ENCODE peak calls at places on chromosomes 6 and 20, in five cellular contexts. B, Z, Q, P and D are unnamed samples.

GRCh38 chr6:31304683-31305082 is 32.8 kb upstream of the HLA-C start:
- DNase-seq in P (no peak), Z (no peak), Q (no peak), B (no peak), D (no peak)

GRCh38 chr20:41702647-41703046 is 84.5 kb upstream of the CHD6 start:
- DNase-seq in Z (no peak), B (no peak), Q (no peak), P (no peak), D (no peak)

GRCh38 chr6:26254666-26255176 is 110.3 kb upstream of the BTN3A2 start:
- DNase-seq in Z (no peak), P (no peak), Q (no peak), B (no peak), D (no peak)

GRCh38 chr6:143271024-143271423 is 179.5 kb downstream of the ADAT2 start:
- DNase-seq in B (no peak), Z (peak), Q (peak), P (no peak), D (no peak)

GRCh38 chr6:42020967-42021366 is 29.4 kb upstream of the TAF8 start:
- DNase-seq in Z (no peak), B (no peak), Q (no peak), P (no peak), D (no peak)

GRCh38 chr6:168514216-168514615 is 73.2 kb downstream of the SMOC2 start:
- DNase-seq in B (no peak), Z (no peak), P (no peak), Q (peak), D (no peak)

GRCh38 chr20:53517146-53517545 is 76.5 kb downstream of the ZNF217 start:
- DNase-seq in P (no peak), Z (peak), B (no peak), Q (no peak), D (no peak)

GRCh38 chr6:145715426-145715825 is 19.9 kb downstream of the EPM2A start:
- DNase-seq in Z (no peak), B (no peak), Q (no peak), P (no peak), D (no peak)

GRCh38 chr20:57792386-57793095 is 82.7 kb upstream of the PMEPA1 start:
- DNase-seq in Q (no peak), B (no peak), P (no peak), Z (no peak), D (no peak)

GRCh38 chr20:45953672-45954071 is 18.3 kb downstream of the ZNF335 start:
- DNase-seq in Q (no peak), B (no peak), Z (no peak), P (no peak), D (no peak)

GRCh38 chr6:104953410-104953953 is 3.4 kb upstream of the LIN28B start:
- DNase-seq in B (no peak), P (peak), Z (no peak), Q (no peak), D (no peak)

GRCh38 chr20:55632592-55632991 is 372.7 kb downstream of the CBLN4 start:
- DNase-seq in Z (no peak), Q (no peak), P (no peak), B (no peak), D (no peak)

GRCh38 chr6:145241039-145241438 is 494.3 kb downstream of the EPM2A start:
- DNase-seq in Z (peak), P (no peak), Q (no peak), B (no peak), D (peak)

GRCh38 chr6:113854531-113855499 is 2.3 kb upstream of the MARCKS start:
- DNase-seq in P (peak), Z (peak), B (no peak), Q (peak), D (peak)

GRCh38 chr6:108578595-108579038 is 17.9 kb downstream of the FOXO3 start:
- DNase-seq in P (peak), Q (no peak), Z (no peak), B (no peak), D (no peak)

GRCh38 chr6:104943781-104944180 is 13.1 kb upstream of the LIN28B start:
- DNase-seq in Z (no peak), B (no peak), P (peak), Q (no peak), D (no peak)

GRCh38 chr20:11497543-11497942 is 420.1 kb upstream of the BTBD3 start:
- DNase-seq in B (no peak), Z (no peak), P (no peak), Q (no peak), D (no peak)

GRCh38 chr6:97282238-97282725 is 734 bp downstream of the MMS22L start:
- DNase-seq in P (peak), B (no peak), Q (peak), Z (peak), D (peak)

GRCh38 chr20:41534842-41535241 is 83.3 kb downstream of the CHD6 start:
- DNase-seq in P (peak), Q (no peak), Z (no peak), B (no peak), D (no peak)

GRCh38 chr6:5671162-5671561 is 335.6 kb downstream of the NRN1 start:
- DNase-seq in B (no peak), Z (peak), Q (no peak), P (peak), D (no peak)

GRCh38 chr20:49563015-49563980 is 4.6 kb downstream of the PTGIS start:
- DNase-seq in Q (no peak), B (no peak), Z (no peak), P (no peak), D (no peak)

GRCh38 chr20:3235661-3236324 is 3.2 kb downstream of the SLC4A11 start:
- DNase-seq in P (no peak), B (no peak), Q (no peak), Z (no peak), D (no peak)

GRCh38 chr6:82836022-82836575 is 229.5 kb downstream of the UBE3D start:
- DNase-seq in B (no peak), Z (no peak), P (peak), Q (no peak), D (no peak)

GRCh38 chr6:30101939-30102700 is 10.8 kb downstream of the TRIM31 start:
- DNase-seq in B (no peak), P (peak), Q (peak), Z (peak), D (peak)

GRCh38 chr6:111980168-111980567 is 73.7 kb upstream of the CCN6 start:
- DNase-seq in Z (no peak), Q (no peak), B (no peak), P (no peak), D (no peak)

GRCh38 chr6:28643017-28643740 is 117.5 kb downstream of the GPX5 start:
- DNase-seq in Z (peak), B (peak), Q (peak), P (peak), D (no peak)

GRCh38 chr6:89145461-89145961 is 344 bp upstream of the PM20D2 start:
- DNase-seq in P (no peak), B (peak), Z (no peak), Q (peak), D (peak)

GRCh38 chr6:108501559-108501958 is 59.2 kb upstream of the FOXO3 start:
- DNase-seq in Q (no peak), B (no peak), Z (no peak), P (no peak), D (no peak)

GRCh38 chr6:1424306-1424927 is 35.0 kb downstream of the FOXF2 start:
- DNase-seq in P (peak), B (no peak), Q (peak), Z (peak), D (peak)

GRCh38 chr6:72084992-72085569 is 198.7 kb downstream of the RIMS1 start:
- DNase-seq in B (no peak), P (no peak), Q (no peak), Z (no peak), D (no peak)

GRCh38 chr6:9896806-9897205 is 518.1 kb downstream of the TFAP2A start:
- DNase-seq in P (no peak), B (no peak), Z (no peak), Q (no peak), D (no peak)

GRCh38 chr6:160055378-160055777 is 66.2 kb upstream of the SLC22A1 start:
- DNase-seq in P (no peak), Z (no peak), Q (no peak), B (no peak), D (no peak)

GRCh38 chr6:5525209-5525608 is 263.9 kb downstream of the FARS2 start:
- DNase-seq in P (no peak), Q (no peak), B (no peak), Z (no peak), D (no peak)

GRCh38 chr20:36975085-36975829 is 23.7 kb upstream of the SAMHD1 start:
- DNase-seq in Q (no peak), B (no peak), P (no peak), Z (no peak), D (no peak)

GRCh38 chr6:11085758-11086435 is 7.7 kb upstream of the SMIM13 start:
- DNase-seq in P (no peak), B (no peak), Q (no peak), Z (no peak), D (no peak)

DNA sequence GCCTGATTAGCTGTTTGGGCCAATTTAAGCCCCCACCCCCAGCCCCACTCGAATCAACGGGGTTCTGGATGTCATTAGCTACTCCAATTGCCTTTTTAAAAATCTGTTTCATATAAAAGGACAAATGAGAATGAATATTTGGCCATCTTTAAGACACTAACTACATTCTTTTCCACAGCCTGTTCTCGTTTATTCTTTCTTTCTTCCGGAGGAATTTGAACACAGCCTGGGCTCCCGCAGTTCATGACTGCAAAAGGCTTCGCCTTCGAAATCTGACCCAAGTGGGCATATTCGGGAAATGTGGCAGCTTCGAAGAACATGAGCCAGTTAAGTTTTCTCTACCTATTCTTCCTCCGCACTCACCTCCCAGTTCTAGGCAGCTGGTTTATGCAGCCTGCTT is 49.4 kb upstream of the NFATC2 start:
- DNase-seq in Z (no peak), B (no peak), P (no peak), Q (no peak), D (no peak)
- TF ChIP-seq USF2 in Z (no peak), B (no peak), P (no peak), Q (no peak), D (no peak)

GRCh38 chr20:40286991-40287531 is 402.0 kb downstream of the MAFB start:
- DNase-seq in P (no peak), B (no peak), Z (no peak), Q (peak), D (no peak)
- TF ChIP-seq SMC3 in P (no peak), B (no peak), Z (no peak), Q (peak), D (no peak)

GRCh38 chr20:34720266-34720665 is 16.1 kb downstream of the TP53INP2 start:
- DNase-seq in B (no peak), Z (no peak), Q (no peak), P (no peak), D (no peak)

GRCh38 chr20:34713194-34713943 is 9.2 kb downstream of the TP53INP2 start:
- DNase-seq in Z (peak), B (peak), Q (peak), P (peak), D (peak)

GRCh38 chr20:34715384-34715783 is 11.2 kb downstream of the TP53INP2 start:
- DNase-seq in Z (no peak), B (no peak), Q (no peak), P (no peak), D (no peak)

GRCh38 chr20:34716921-34717229 is 12.7 kb downstream of the TP53INP2 start:
- DNase-seq in B (no peak), Q (no peak), Z (no peak), P (no peak), D (no peak)

DNA sequence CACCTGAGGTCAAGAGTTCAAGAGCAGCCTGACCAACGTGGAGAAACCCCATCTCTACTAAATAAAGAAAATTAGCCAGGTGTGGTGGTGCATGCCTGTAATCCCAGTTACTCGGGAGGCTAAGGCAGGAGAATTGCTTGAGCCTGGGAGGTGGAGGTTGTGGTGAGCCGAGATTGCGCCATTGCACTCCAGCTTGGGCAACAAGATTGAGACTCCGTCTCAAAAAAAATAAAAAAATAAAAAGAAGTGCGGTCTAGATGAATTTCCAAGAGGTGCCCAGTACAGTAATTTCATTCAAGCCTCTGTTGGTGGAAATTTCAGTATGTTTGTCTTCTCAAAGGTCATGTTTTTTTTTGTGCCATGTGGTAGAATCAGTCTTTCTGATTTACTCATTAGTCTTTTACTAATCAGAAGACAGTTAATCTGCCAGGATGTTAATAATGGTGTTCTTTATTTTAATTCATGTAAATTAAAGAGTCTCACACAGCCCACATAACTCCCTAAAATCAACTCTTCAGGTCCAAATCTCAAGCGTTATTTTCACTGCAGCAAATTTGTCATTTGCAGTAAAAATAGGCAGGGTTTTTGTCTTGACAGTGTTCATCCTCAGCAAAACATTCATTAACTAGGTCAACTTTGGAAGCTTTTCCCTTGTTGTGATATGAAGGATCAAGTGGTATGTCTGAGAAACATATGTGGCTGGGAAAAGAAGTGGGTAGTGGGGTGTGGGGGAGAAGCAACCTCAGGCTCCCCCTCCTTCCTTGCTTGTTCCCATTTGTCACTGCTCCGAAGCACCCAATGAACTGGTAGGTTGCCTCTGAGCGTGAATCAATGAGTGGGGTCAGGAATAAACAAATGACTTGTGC is 13.3 kb downstream of the TP53INP2 start:
- DNase-seq in P (no peak), B (no peak), Z (peak), Q (no peak), D (no peak)
- TF ChIP-seq REST in P (no peak), B (no peak), Z (peak), Q (no peak), D (no peak)

GRCh38 chr6:138926579-138926978 is 61.5 kb downstream of the REPS1 start:
- DNase-seq in Q (no peak), Z (no peak), P (no peak), B (no peak), D (no peak)

GRCh38 chr6:138920906-138921305 is 67.1 kb downstream of the REPS1 start:
- DNase-seq in Q (no peak), Z (no peak), P (no peak), B (no peak), D (no peak)

GRCh38 chr6:138925806-138926205 is 62.2 kb downstream of the REPS1 start:
- DNase-seq in B (no peak), Z (no peak), Q (no peak), P (no peak), D (no peak)

GRCh38 chr6:138923561-138923960 is 64.5 kb downstream of the REPS1 start:
- DNase-seq in Q (no peak), B (no peak), Z (no peak), P (no peak), D (no peak)
- TF ChIP-seq USF2 in Q (no peak), B (no peak), Z (no peak), P (no peak), D (no peak)

GRCh38 chr6:167111597-167111996 is 11.3 kb upstream of the CCR6 start:
- DNase-seq in Q (no peak), Z (no peak), B (no peak), P (no peak), D (no peak)

GRCh38 chr6:167113935-167114910 is 8.7 kb upstream of the CCR6 start:
- DNase-seq in P (no peak), Q (peak), B (peak), Z (no peak), D (no peak)

GRCh38 chr6:167115054-167115453 is 7.8 kb upstream of the CCR6 start:
- DNase-seq in B (no peak), P (no peak), Q (peak), Z (no peak), D (no peak)

GRCh38 chr6:167112421-167112820 is 10.5 kb upstream of the CCR6 start:
- DNase-seq in Z (no peak), P (no peak), Q (no peak), B (no peak), D (no peak)

GRCh38 chr6:167113047-167113446 is 9.8 kb upstream of the CCR6 start:
- DNase-seq in Z (no peak), B (peak), Q (no peak), P (no peak), D (no peak)
- TF ChIP-seq SMC3 in Z (no peak), B (no peak), Q (no peak), P (no peak), D (no peak)

GRCh38 chr20:31823360-31824124 is 4.4 kb downstream of the MYLK2 start:
- DNase-seq in Q (peak), Z (no peak), B (no peak), P (no peak), D (no peak)
- TF ChIP-seq REST in Q (no peak), Z (no peak), B (no peak), P (no peak), D (no peak)